ENCODE peak calls at places on chromosomes 5 and 9, in ten cellular contexts. C is neural progenitor cell; W is activated naive CD4-positive, alpha-beta T cell treated with Interleukin-2 at 50 U/mL for 16 hours; Z is BJ; O is neural crest cell; X is NCI-H2081; Y is activated CD4-positive, CD25-positive, alpha-beta regulatory T cell; S is amygdala; R is SJSA1; U is stimulated activated CD8-positive, alpha-beta memory T cell treated with anti-CD3 and anti-CD28 coated beads, Interleukin-4, amount 100 ng/mL, for 24 hours. J is an unnamed sample.

GRCh38 chr9:135905380-135906282 is 1.7 kb downstream of the CAMSAP1 start:
- DNase-seq in C (peak; percentile 44), W (peak; percentile 82), Z (no peak), O (no peak), X (no peak), Y (no peak), S (no peak), R (no peak), U (peak; percentile 41), J (no peak)

GRCh38 chr9:93184439-93185221 is 691 bp downstream of the WNK2 start:
- DNase-seq in C (peak; percentile 65), W (peak; percentile 18), Z (no peak), O (no peak), X (peak; percentile 23), Y (no peak), S (no peak), R (no peak), U (no peak), J (no peak)

GRCh38 chr5:79890119-79890870 is 100.8 kb downstream of the MTX3 start:
- DNase-seq in C (no peak), W (no peak), Z (no peak), O (no peak), X (no peak), Y (no peak), S (no peak), R (no peak), U (no peak), J (no peak)

GRCh38 chr9:134634667-134635230 is 6.9 kb upstream of the COL5A1 start:
- DNase-seq in C (no peak), W (no peak), Z (no peak), O (no peak), X (no peak), Y (no peak), S (no peak), R (no peak), U (no peak), J (no peak)

GRCh38 chr5:176611435-176611834 is 1.5 kb upstream of the GPRIN1 start:
- DNase-seq in C (peak; percentile 86), W (peak; percentile 49), Z (peak; percentile 14), O (peak; percentile 76), X (no peak), Y (no peak), S (no peak), R (peak; percentile 46), U (peak; percentile 30), J (peak; percentile 64)

GRCh38 chr9:126615251-126615790 is 1.6 kb downstream of the LMX1B start:
- DNase-seq in C (peak; percentile 55), W (peak; percentile 26), Z (no peak), O (no peak), X (peak; percentile 76), Y (no peak), S (no peak), R (no peak), U (no peak), J (no peak)

GRCh38 chr9:104073098-104073769 is 20.9 kb upstream of the SMC2 start:
- DNase-seq in C (no peak), W (no peak), Z (no peak), O (no peak), X (no peak), Y (no peak), S (no peak), R (no peak), U (no peak), J (no peak)

GRCh38 chr9:100341889-100342288 is 10.9 kb downstream of the TEX10 start:
- DNase-seq in C (no peak), W (no peak), Z (no peak), O (no peak), X (no peak), Y (no peak), S (no peak), R (no peak), U (no peak), J (no peak)

GRCh38 chr9:36922548-36922947 is 111.5 kb downstream of the PAX5 start:
- DNase-seq in C (no peak), W (no peak), Z (no peak), O (no peak), X (no peak), Y (no peak), S (no peak), R (no peak), U (no peak), J (no peak)

GRCh38 chr5:81066102-81066501 is 105.9 kb downstream of the RASGRF2 start:
- DNase-seq in C (no peak), W (no peak), Z (no peak), O (no peak), X (no peak), Y (no peak), S (no peak), R (no peak), U (no peak), J (no peak)

GRCh38 chr5:45604092-45604491 is 92.1 kb downstream of the HCN1 start:
- DNase-seq in C (no peak), W (no peak), Z (no peak), O (no peak), X (no peak), Y (no peak), S (no peak), R (no peak), U (no peak), J (no peak)

GRCh38 chr5:19874811-19875210 is 113.2 kb downstream of the CDH18 start:
- DNase-seq in C (no peak), W (no peak), Z (no peak), O (no peak), X (no peak), Y (no peak), S (no peak), R (no peak), U (no peak), J (no peak)

GRCh38 chr9:16003785-16004184 is 450.9 kb downstream of the CCDC171 start:
- DNase-seq in C (peak; percentile 6), W (no peak), Z (no peak), O (no peak), X (peak; percentile 95), Y (no peak), S (no peak), R (no peak), U (no peak), J (no peak)

GRCh38 chr9:88947581-88948573 is 43.4 kb upstream of the S1PR3 start:
- DNase-seq in C (no peak), W (no peak), Z (no peak), O (no peak), X (no peak), Y (no peak), S (no peak), R (peak; percentile 56), U (no peak), J (no peak)

GRCh38 chr5:126490167-126490937 is 67.1 kb downstream of the GRAMD2B start:
- DNase-seq in C (peak; percentile 79), W (no peak), Z (peak; percentile 66), O (peak; percentile 14), X (no peak), Y (no peak), S (no peak), R (no peak), U (no peak), J (no peak)

GRCh38 chr5:94691947-94692346 is 73.5 kb downstream of the SLF1 start:
- DNase-seq in C (peak; percentile 35), W (no peak), Z (no peak), O (no peak), X (peak; percentile 49), Y (no peak), S (peak; percentile 5), R (no peak), U (no peak), J (peak; percentile 69)

GRCh38 chr5:149422429-149423286 is 43.6 kb upstream of the IL17B start:
- DNase-seq in C (peak; percentile 52), W (no peak), Z (peak; percentile 59), O (peak; percentile 41), X (no peak), Y (no peak), S (no peak), R (peak; percentile 64), U (no peak), J (peak; percentile 65)

GRCh38 chr9:2576631-2577030 is 45.0 kb upstream of the VLDLR start:
- DNase-seq in C (no peak), W (no peak), Z (no peak), O (no peak), X (peak; percentile 87), Y (no peak), S (no peak), R (no peak), U (no peak), J (no peak)

GRCh38 chr5:150320048-150320555 is 17.4 kb upstream of the ARSI start:
- DNase-seq in C (peak; percentile 53), W (no peak), Z (peak; percentile 89), O (no peak), X (peak; percentile 16), Y (no peak), S (peak; percentile 48), R (peak; percentile 75), U (no peak), J (no peak)

GRCh38 chr5:179818746-179819295 is 1.9 kb upstream of the SQSTM1 start:
- DNase-seq in C (peak; percentile 54), W (peak; percentile 89), Z (peak; percentile 64), O (peak; percentile 48), X (peak; percentile 58), Y (peak; percentile 71), S (peak; percentile 74), R (peak; percentile 96), U (peak; percentile 83), J (peak; percentile 68)

GRCh38 chr9:92147030-92147853 is 32.0 kb upstream of the SPTLC1 start:
- DNase-seq in C (no peak), W (no peak), Z (peak; percentile 66), O (no peak), X (peak; percentile 70), Y (no peak), S (no peak), R (peak; percentile 84), U (no peak), J (peak; percentile 87)

GRCh38 chr9:124001445-124001799 is 10.1 kb upstream of the LHX2 start:
- DNase-seq in C (no peak), W (no peak), Z (no peak), O (no peak), X (no peak), Y (no peak), S (no peak), R (no peak), U (no peak), J (no peak)

GRCh38 chr9:37336150-37336549 is 86.3 kb upstream of the GRHPR start:
- DNase-seq in C (peak; percentile 8), W (no peak), Z (no peak), O (no peak), X (no peak), Y (no peak), S (no peak), R (no peak), U (no peak), J (no peak)

GRCh38 chr5:161763571-161763970 is 78.0 kb downstream of the GABRA6 start:
- DNase-seq in C (no peak), W (no peak), Z (no peak), O (no peak), X (no peak), Y (no peak), S (no peak), R (no peak), U (no peak), J (no peak)

GRCh38 chr9:135951889-135952663 is 9.1 kb downstream of the UBAC1 start:
- DNase-seq in C (peak; percentile 53), W (no peak), Z (no peak), O (no peak), X (peak; percentile 3), Y (no peak), S (no peak), R (no peak), U (no peak), J (peak; percentile 49)

GRCh38 chr5:34787035-34787434 is 51.9 kb upstream of the TTC23L start:
- DNase-seq in C (no peak), W (no peak), Z (no peak), O (no peak), X (no peak), Y (no peak), S (no peak), R (no peak), U (no peak), J (no peak)

GRCh38 chr5:30501065-30501464 is 692.4 kb upstream of the CDH6 start:
- DNase-seq in C (no peak), W (no peak), Z (no peak), O (no peak), X (no peak), Y (no peak), S (no peak), R (no peak), U (no peak), J (no peak)

GRCh38 chr5:134524219-134524825 is 1.1 kb upstream of the JADE2 start:
- DNase-seq in C (peak; percentile 62), W (peak; percentile 66), Z (no peak), O (peak; percentile 28), X (peak; percentile 9), Y (peak; percentile 19), S (peak; percentile 62), R (peak; percentile 80), U (peak; percentile 55), J (no peak)